ENCODE peak calls at places on chromosome 16, in four cellular contexts. D is H54, Z is uterus, G is transverse colon. T is an unnamed sample.

GRCh38 chr16:84434800-84435199 is 66.5 kb downstream of the ATP2C2 start:
- DNase-seq in D (no peak), G (peak; percentile 74), Z (no peak), T (no peak)

GRCh38 chr16:75931043-75931442 is 204.8 kb upstream of the CPHXL start:
- DNase-seq in G (no peak), D (no peak), Z (no peak), T (no peak)

GRCh38 chr16:17325744-17326143 is 145.0 kb downstream of the XYLT1 start:
- DNase-seq in D (no peak), Z (no peak), G (no peak), T (no peak)

GRCh38 chr16:19861811-19862327 is 22.8 kb downstream of the GPRC5B start:
- DNase-seq in G (no peak), Z (no peak), D (no peak), T (no peak)

GRCh38 chr16:67396159-67396774 is 3.0 kb upstream of the TPPP3 start:
- DNase-seq in G (peak; percentile 92), Z (peak; percentile 73), D (peak; percentile 97), T (no peak)

GRCh38 chr16:30382398-30383015 is at the start of gene SEPTIN1:
- DNase-seq in D (no peak), Z (no peak), G (peak; percentile 67), T (peak; percentile 75)

GRCh38 chr16:15988268-15989013 is 39.0 kb downstream of the ABCC1 start:
- DNase-seq in G (no peak), D (no peak), Z (no peak), T (no peak)

GRCh38 chr16:88533381-88533831 is 36.8 kb upstream of the ZC3H18 start:
- DNase-seq in D (no peak), G (no peak), Z (no peak), T (no peak)

GRCh38 chr16:68147438-68147837 is 62.3 kb downstream of the NFATC3 start:
- DNase-seq in G (no peak), Z (no peak), D (no peak), T (no peak)

GRCh38 chr16:27729516-27730304 is 179.8 kb downstream of the KATNIP start:
- DNase-seq in Z (no peak), D (peak; percentile 23), G (no peak), T (no peak)

GRCh38 chr16:77171750-77172635 is 19.0 kb upstream of the MON1B start:
- DNase-seq in D (no peak), Z (no peak), G (no peak), T (no peak)

GRCh38 chr16:87926246-87927194 is 9.8 kb downstream of the CA5A start:
- DNase-seq in D (no peak), Z (no peak), G (no peak), T (peak; percentile 54)

GRCh38 chr16:22898874-22899348 is 84.9 kb downstream of the HS3ST2 start:
- DNase-seq in Z (peak; percentile 63), D (peak; percentile 11), G (peak; percentile 78), T (no peak)

GRCh38 chr16:75589301-75589700 is 23.1 kb downstream of the GABARAPL2 start:
- DNase-seq in Z (no peak), D (no peak), G (no peak), T (no peak)

GRCh38 chr16:89290887-89291286 is 73.4 kb downstream of the ZNF778 start:
- DNase-seq in D (no peak), Z (no peak), G (no peak), T (no peak)

GRCh38 chr16:29986231-29986630 is 9.2 kb downstream of the HIRIP3 start:
- DNase-seq in G (no peak), D (no peak), Z (no peak), T (no peak)

GRCh38 chr16:26598989-26599785 is 467.5 kb upstream of the C16orf82 start:
- DNase-seq in D (no peak), G (no peak), Z (no peak), T (no peak)

GRCh38 chr16:77406680-77407079 is 28.2 kb downstream of the ADAMTS18 start:
- DNase-seq in Z (no peak), G (no peak), D (no peak), T (no peak)

GRCh38 chr16:27847030-27847550 is 216.4 kb downstream of the GSG1L start:
- DNase-seq in Z (no peak), G (no peak), D (peak; percentile 42), T (no peak)

GRCh38 chr16:55133654-55134053 is 190.3 kb upstream of the IRX6 start:
- DNase-seq in G (no peak), D (no peak), Z (no peak), T (no peak)

DNA sequence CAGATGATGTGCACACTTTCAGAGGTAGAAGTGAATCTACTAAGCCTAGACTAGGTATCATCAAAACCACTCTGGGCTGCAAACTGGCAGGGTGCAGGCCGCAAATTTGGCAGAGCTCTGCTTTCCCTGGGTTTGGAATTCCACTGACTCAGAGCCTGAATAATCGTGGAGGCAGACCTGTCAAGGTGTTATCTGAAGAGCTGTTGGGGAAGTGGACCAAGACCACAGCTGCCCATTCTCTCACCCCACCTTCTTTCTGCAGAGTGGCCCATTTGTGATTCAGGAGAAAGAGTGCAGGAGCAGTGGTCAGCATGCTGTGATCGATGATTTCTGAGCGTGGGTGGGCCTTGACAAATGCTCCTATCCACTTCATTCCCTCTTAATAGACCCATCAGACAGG is 45.8 kb upstream of the CBLN1 start:
- DNase-seq in Z (no peak), G (no peak), D (no peak), T (no peak)
- TF ChIP-seq POLR2A in Z (no peak), G (no peak), D (no peak), T (no peak)

GRCh38 chr16:10880609-10881452 is 3.8 kb downstream of the CIITA start:
- DNase-seq in G (no peak), D (no peak), Z (no peak), T (no peak)

GRCh38 chr16:10878328-10878643 is 1.3 kb downstream of the CIITA start:
- DNase-seq in Z (no peak), G (no peak), D (no peak), T (no peak)

GRCh38 chr16:10877472-10877946 is 507 bp downstream of the CIITA start:
- DNase-seq in D (no peak), G (no peak), Z (no peak), T (no peak)

GRCh38 chr16:10879681-10880589 is 2.9 kb downstream of the CIITA start:
- DNase-seq in G (no peak), D (no peak), Z (no peak), T (no peak)

DNA sequence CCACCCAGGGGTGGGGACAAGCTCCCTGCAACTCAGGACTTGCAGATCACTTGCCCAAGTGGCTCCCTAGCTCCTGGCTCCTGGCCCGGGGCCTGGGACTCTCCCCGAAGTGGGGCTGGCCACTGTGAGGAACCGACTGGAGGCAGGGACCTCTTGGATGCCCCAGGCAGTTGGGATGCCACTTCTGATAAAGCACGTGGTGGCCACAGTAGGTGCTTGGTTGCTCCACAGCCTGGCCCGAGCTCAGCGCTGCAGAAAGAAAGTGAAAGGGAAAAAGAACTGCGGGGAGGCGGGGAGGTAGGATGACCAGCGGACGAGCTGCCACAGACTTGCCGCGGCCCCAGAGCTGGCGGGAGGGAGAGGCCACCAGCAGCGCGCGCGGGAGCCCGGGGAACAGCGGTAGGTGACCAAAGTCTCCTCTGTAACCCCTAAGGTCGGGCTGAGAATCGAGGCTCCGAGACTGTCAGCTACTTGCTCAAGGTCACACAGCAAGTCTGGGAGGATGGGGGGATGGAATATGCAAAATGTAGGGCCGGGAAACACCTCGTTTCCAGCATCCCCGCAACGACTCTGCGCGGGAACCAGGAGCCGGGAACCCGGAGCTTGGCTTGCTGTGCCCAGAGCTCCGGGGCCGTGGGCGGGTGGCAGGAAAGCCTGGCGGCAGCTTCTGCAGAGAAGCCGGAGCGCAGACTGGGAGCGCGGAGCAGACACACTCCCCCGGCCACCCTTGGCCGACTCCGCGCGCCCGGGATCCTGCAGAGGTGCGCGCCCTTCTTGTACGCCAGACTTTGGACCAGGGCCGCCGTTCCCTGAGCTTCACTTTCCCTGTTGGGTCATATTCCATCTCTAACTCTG is 1.9 kb downstream of the CIITA start:
- DNase-seq in G (peak; percentile 58), Z (peak; percentile 35), D (peak; percentile 66), T (peak; percentile 69)
- TF ChIP-seq POLR2A in G (no peak), Z (no peak), D (peak; percentile 1), T (peak; percentile 52)

DNA sequence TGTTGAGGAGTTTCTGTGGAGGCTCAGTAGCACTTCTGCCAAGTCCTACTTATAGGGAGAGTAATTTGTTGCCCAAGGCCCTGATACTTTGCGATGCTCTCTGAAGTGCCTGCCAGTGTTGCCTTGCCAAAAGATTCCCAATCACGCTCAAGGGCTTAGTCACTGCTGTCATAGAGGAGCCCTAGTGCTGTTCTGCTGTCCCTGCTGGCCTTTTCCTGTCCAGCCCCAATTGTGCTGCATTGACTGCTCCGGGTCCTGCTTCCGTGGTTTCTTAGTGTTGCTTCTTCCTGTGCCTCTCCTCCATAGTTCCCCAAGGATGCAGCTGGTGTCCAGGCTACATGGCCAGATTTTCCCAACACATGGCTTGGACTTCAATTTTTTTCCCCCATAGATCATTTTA is 13.9 kb downstream of the NUP93 start:
- DNase-seq in D (no peak), Z (peak; percentile 34), G (no peak), T (no peak)
- TF ChIP-seq POLR2A in D (no peak), Z (no peak), G (no peak), T (no peak)

GRCh38 chr16:86496929-86497381 is 13.4 kb upstream of the FOXF1 start:
- DNase-seq in Z (no peak), D (no peak), G (no peak), T (no peak)

GRCh38 chr16:86498661-86499493 is 11.4 kb upstream of the FOXF1 start:
- DNase-seq in Z (no peak), G (no peak), D (no peak), T (no peak)

GRCh38 chr16:86497551-86498021 is 12.7 kb upstream of the FOXF1 start:
- DNase-seq in G (no peak), D (no peak), Z (no peak), T (no peak)

GRCh38 chr16:86496262-86496928 is 13.9 kb upstream of the FOXF1 start:
- DNase-seq in D (no peak), Z (no peak), G (no peak), T (no peak)

GRCh38 chr16:86498155-86498651 is 12.1 kb upstream of the FOXF1 start:
- DNase-seq in G (no peak), D (no peak), Z (no peak), T (no peak)
- TF ChIP-seq POLR2A in G (no peak), D (no peak), Z (no peak), T (no peak)